ENCODE peak calls at places on chromosomes 3 and 15, in six cellular contexts. C is MM.1S, H is GM23248, L is tibial artery, G is fibroblast of villous mesenchyme, A is BJ. M is an unnamed sample.

GRCh38 chr15:78914027-78914764 is 30.6 kb downstream of the CTSH start:
- DNase-seq in G (peak; percentile 60), L (peak; percentile 81), H (peak; percentile 66), A (peak; percentile 26), C (no peak), M (no peak)

GRCh38 chr3:138042043-138042442 is 32.1 kb downstream of the CLDN18 start:
- DNase-seq in L (no peak), G (peak; percentile 51), C (no peak), A (no peak), H (peak; percentile 91), M (peak; percentile 66)

GRCh38 chr3:158768881-158769518 is 32.9 kb upstream of the MFSD1 start:
- DNase-seq in A (peak; percentile 90), G (peak; percentile 97), C (no peak), L (peak; percentile 49), H (peak; percentile 93), M (peak; percentile 84)

GRCh38 chr15:75230524-75231371 is 27.4 kb upstream of the GOLGA6C start:
- DNase-seq in A (no peak), C (no peak), G (no peak), H (no peak), L (no peak), M (no peak)

GRCh38 chr3:19216669-19217337 is 68.5 kb downstream of the KCNH8 start:
- DNase-seq in H (no peak), C (no peak), L (peak; percentile 47), A (no peak), G (no peak), M (no peak)

GRCh38 chr3:14258906-14259904 is 80.6 kb downstream of the LSM3 start:
- DNase-seq in A (no peak), H (no peak), L (no peak), C (no peak), G (no peak), M (no peak)

GRCh38 chr15:57118013-57118799 is 199.8 kb downstream of the TCF12 start:
- DNase-seq in A (no peak), H (peak; percentile 51), L (no peak), G (no peak), C (peak; percentile 17), M (peak; percentile 7)

GRCh38 chr15:89799011-89799924 is 15.4 kb downstream of the ANPEP start:
- DNase-seq in C (no peak), L (no peak), G (no peak), H (no peak), A (no peak), M (no peak)

GRCh38 chr3:65548848-65549625 is 489.7 kb downstream of the MAGI1 start:
- DNase-seq in L (no peak), H (peak; percentile 47), G (no peak), A (no peak), C (no peak), M (no peak)

GRCh38 chr3:81734742-81735141 is 26.7 kb downstream of the GBE1 start:
- DNase-seq in A (no peak), L (no peak), H (no peak), G (no peak), C (no peak), M (no peak)

DNA sequence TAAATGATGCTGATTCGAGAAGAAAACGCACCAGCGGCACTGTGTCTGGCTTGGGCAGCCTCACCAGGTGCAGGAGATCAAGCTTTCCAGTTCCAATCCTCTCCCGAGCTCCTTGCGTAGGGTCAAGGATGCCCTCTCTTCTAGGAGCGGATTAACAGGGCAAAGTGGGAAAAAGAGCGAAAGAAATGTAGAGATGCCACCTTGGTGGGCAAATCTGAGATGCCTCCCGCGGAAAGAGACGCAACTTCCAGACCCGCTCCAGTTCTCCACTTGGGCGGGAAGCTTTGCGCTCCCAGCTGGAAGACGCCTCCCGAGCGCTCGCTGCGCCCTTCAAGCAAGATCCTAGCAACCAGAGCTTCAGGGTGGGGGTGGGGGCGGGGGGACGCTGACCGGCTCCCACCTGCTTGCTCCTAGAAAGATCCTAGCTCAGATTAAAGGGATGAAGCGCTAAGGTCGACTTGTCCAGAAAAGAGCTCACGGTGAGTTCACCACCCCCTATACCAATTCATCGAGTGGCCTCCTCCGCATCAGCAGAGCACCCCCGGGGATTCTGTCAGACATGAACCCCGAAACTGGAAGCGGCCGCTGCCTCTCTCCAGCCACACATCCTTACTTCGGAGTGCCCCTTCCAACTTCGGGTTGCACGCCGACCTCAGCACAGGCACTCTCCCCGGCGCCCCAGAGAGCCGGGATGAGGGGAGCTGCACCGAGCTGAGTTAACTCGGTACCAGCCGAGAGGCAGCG is 769 bp downstream of the TAFA4 start:
- DNase-seq in G (no peak), L (no peak), C (no peak), A (no peak), H (peak; percentile 1), M (no peak)
- H3K4me3 ChIP-seq in G (no peak overlapping the region), L (no peak overlapping the region), C (no peak overlapping the region), A (no peak overlapping the region), H (no peak overlapping the region), M (no peak overlapping the region)

GRCh38 chr3:120094776-120095225 is 554 bp upstream of the GSK3B start:
- DNase-seq in A (peak; percentile 100), G (peak; percentile 100), L (peak; percentile 100), H (peak; percentile 99), C (peak; percentile 99), M (peak; percentile 100)
- H3K4me3 ChIP-seq in A (peak overlapping the region; percentile 76), G (peak overlapping the region; percentile 90), L (peak overlapping the region; percentile 64), H (peak overlapping the region; percentile 85), C (peak overlapping the region; percentile 97), M (peak overlapping the region; percentile 84)

GRCh38 chr3:133896002-133896761 is 500 bp upstream of the RAB6B start:
- DNase-seq in H (peak; percentile 41), A (no peak), G (no peak), C (no peak), L (no peak), M (no peak)
- H3K4me3 ChIP-seq in H (peak overlapping the region; percentile 91), A (peak overlapping the region; percentile 51), G (peak overlapping the region; percentile 64), C (peak overlapping the region; percentile 61), L (peak overlapping the region; percentile 70), M (peak overlapping the region; percentile 68)

GRCh38 chr3:100271522-100271921 is 10.7 kb downstream of the TBC1D23 start:
- DNase-seq in G (no peak), H (no peak), L (no peak), A (no peak), C (no peak), M (no peak)

GRCh38 chr3:100268156-100268555 is 7.4 kb downstream of the TBC1D23 start:
- DNase-seq in G (no peak), C (no peak), L (no peak), A (no peak), H (peak; percentile 45), M (no peak)

GRCh38 chr3:100270218-100270588 is 9.4 kb downstream of the TBC1D23 start:
- DNase-seq in L (no peak), A (no peak), C (no peak), G (no peak), H (no peak), M (no peak)

GRCh38 chr3:100268986-100269385 is 8.2 kb downstream of the TBC1D23 start:
- DNase-seq in G (peak; percentile 60), H (peak; percentile 54), A (no peak), C (no peak), L (no peak), M (no peak)

DNA sequence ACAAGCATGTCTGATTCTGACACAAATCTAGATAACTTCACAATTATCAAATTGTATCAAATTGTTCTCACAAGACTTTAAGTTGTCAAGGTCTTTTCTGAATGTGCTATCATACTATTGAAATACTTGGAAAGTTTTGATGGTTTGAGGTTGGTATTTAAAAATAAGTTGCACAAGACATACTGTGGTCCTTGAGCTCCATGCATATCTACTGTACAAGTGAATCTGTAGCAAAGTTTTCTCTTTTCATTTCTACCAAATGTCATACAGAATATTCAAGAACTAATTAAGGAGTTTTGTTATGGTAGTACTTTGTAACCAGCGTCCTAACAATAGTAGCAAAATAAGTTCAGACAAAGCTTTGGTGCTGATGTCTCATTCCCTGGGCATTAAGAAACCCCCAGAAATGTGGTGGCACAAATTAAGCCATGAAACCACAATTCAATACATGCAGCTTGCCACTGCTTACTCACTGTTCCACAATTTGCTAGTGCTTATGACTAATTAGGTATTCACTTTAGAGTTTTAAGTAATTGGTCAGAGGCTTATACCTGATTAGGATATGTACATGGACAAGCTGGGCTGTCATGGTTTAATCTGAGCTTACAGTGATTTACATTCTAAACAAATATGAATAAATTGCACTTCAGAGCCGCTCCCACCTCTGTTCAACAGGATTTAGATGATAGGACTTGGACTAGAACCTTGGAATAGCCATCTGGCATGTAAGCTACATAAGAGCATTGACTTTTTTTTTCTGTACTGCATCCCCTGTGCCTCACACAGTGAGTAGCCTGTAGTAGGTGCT is 8.8 kb downstream of the TBC1D23 start:
- DNase-seq in H (peak; percentile 95), G (peak; percentile 83), A (peak; percentile 90), C (no peak), L (no peak), M (peak; percentile 77)
- H3K4me3 ChIP-seq in H (peak overlapping the region; percentile 51), G (no peak overlapping the region), A (no peak overlapping the region), C (no peak overlapping the region), L (no peak overlapping the region), M (no peak overlapping the region)

DNA sequence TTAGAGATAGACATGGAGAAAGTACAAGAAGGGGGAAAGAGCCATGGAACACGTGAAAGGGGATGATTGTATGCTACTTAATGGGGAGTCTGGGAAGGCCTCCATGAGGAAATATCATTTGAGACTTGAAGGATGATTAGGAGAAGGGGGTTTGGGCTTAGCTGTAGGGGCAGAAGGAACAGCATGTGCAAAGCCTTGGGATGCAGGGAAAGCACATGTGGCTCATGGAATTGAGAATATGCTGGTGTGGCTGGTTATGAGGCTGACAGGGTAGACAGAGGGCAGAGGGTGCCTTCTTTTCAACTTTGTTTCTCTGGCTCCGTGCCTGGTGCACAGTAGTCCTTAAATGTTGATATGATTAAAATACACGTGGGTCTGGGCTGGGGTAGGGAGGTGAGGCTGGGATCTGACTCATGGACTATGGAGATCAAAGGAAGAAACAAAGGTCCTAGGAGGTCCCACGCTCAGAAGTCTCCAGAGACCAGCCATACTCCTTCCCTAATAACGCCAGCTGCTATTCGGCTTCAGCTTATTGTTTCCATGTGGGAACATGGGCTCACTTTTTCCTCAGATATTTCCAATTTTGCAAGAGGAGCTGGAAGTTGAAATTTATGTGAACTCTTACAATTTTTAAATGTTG is 1.1 kb downstream of the GTF2E1 start:
- DNase-seq in C (no peak), G (no peak), L (no peak), H (peak; percentile 69), A (no peak), M (no peak)
- H3K4me3 ChIP-seq in C (peak overlapping the region; percentile 88), G (peak overlapping the region; percentile 75), L (peak overlapping the region; percentile 68), H (peak overlapping the region; percentile 92), A (peak overlapping the region; percentile 71), M (peak overlapping the region; percentile 99)

DNA sequence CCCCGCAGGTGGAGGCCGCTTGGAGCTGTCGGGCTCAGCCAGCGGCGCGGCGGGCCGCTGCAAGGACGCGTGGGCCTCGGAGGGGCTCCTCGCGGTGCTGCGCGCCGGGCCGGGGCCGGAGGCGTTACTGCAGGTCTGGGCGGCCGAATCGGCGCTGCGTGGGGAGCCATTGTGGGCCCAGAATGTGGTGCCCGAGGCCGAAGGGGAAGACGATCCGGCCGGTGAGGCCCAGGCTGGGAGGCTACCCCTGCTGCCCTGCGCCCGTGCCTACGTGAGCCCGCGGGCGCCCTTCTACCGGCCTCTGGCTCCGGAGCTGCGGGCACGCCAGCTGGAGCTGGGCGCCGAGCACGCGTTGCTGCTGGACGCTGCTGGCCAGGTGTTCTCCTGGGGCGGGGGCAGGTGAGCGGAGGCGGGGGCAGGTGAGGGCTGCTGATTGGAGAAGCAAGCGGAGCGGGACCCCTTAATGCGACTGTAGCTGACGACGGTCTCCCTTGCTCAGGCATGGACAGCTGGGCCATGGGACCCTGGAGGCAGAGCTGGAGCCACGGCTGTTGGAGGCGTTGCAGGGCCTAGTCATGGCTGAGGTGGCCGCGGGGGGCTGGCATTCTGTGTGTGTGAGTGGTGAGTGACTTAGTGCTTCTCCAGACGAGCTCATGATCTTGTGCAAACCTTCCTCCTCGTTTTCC is 2.6 kb downstream of the RCCD1 start:
- DNase-seq in A (no peak), H (peak; percentile 79), L (no peak), G (peak; percentile 32), C (no peak), M (no peak)
- H3K4me3 ChIP-seq in A (peak overlapping the region; percentile 65), H (peak overlapping the region; percentile 71), L (peak overlapping the region; percentile 75), G (peak overlapping the region; percentile 72), C (peak overlapping the region; percentile 92), M (peak overlapping the region; percentile 61)

M was measured in skeletal muscle cell.